ENCODE peak calls at places on chromosomes 7 and 10, in four cellular contexts. U is esophagus squamous epithelium, Q is GM23338, E is GM12865. J is an unnamed sample.

GRCh38 chr10:20396168-20396567 is 500.9 kb downstream of the NEBL start:
- DNase-seq in E (no peak), U (no peak), Q (no peak), J (no peak)

GRCh38 chr10:53903756-53904155 is 897.3 kb downstream of the PCDH15 start:
- DNase-seq in U (no peak), E (no peak), Q (no peak), J (no peak)

GRCh38 chr7:50393076-50393475 is 57.1 kb downstream of the FIGNL1 start:
- DNase-seq in U (no peak), E (no peak), Q (no peak), J (peak)

GRCh38 chr7:3267928-3268690 is 32.9 kb upstream of the SDK1 start:
- DNase-seq in U (no peak), Q (no peak), E (no peak), J (no peak)

GRCh38 chr10:121698336-121698735 is 100.1 kb upstream of the FGFR2 start:
- DNase-seq in U (no peak), E (no peak), Q (no peak), J (no peak)

GRCh38 chr10:49161411-49161997 is 26.7 kb downstream of the TMEM273 start:
- DNase-seq in U (no peak), E (no peak), Q (peak), J (no peak)

GRCh38 chr7:51029586-51030230 is 247.0 kb upstream of the GRB10 start:
- DNase-seq in U (no peak), E (no peak), Q (no peak), J (no peak)

GRCh38 chr7:115070311-115070710 is 148.4 kb downstream of the MDFIC start:
- DNase-seq in U (no peak), E (no peak), Q (no peak), J (no peak)

GRCh38 chr10:3570855-3571266 is 214.1 kb downstream of the KLF6 start:
- DNase-seq in U (no peak), Q (no peak), E (no peak), J (no peak)

DNA sequence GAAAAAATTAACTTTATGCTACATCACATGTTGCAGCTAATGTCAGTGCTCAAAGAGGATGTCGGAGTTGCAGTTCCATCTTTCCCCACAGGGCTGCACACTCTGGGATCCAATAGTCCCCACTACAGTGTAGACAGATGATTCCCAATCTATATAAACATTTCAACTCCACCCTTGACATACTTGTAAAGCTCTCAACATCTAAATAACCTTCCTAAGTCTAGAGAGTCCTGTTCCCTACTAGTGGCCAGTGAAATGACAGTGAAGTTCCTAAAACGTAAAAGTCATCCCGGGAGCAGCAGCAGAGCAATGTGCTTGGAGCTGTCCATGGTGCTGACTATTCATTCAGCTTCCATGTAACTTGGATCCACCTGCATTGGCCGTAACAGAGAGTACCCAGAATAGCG is 145.1 kb downstream of the GRM8 start:
- DNase-seq in Q (peak), U (no peak), E (peak), J (peak)
- TF ChIP-seq CTCF in Q (peak), U (peak), E (peak), J (peak)

GRCh38 chr10:100046088-100046487 is 35.6 kb downstream of the CPN1 start:
- DNase-seq in Q (peak), U (peak), E (peak), J (peak)
- TF ChIP-seq CTCF in Q (peak), U (peak), E (peak), J (peak)

DNA sequence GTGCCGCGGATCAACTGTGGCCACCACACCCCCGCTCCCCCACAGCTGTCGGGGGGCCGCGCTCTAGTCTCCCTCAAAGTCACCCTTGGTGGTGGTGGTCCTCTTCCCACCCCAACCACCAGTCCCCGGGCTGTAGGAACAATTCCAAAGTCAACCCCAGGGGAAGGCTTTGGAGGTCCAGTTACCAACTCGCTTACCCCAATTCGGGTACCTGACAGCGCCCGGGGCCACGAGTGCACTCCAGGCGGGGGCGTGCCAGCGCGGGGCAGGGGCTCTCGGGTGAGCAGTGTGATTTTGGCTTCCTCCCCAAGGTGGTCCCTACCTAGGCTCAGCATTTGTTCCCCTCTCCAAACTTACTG is 584 bp upstream of the ZMIZ1 start:
- DNase-seq in Q (peak), E (peak), U (no peak), J (peak)
- TF ChIP-seq CTCF in Q (peak), E (no peak), U (no peak), J (no peak)

DNA sequence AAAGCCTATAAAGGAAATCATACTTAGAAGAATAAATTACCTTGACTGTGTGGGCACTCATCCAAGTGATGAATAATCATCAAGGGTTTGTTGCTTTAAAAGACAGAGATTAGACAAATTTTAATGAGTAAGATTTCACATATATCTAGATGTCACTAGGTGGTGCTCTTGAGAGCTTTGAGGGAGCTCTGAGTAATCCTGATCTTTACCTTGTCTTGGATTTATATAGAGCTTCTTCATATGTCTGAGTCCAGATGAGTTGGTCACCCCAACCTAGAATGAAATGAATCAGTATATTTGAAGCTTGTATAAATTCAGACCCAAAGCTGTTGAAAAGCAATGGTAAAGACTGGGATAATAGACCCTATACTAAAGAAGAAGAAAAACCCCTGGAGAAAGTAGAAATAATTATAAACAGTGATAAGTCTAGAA is 3.7 kb downstream of the AGR2 start:
- DNase-seq in E (peak), U (no peak), Q (peak), J (no peak)
- TF ChIP-seq CTCF in E (peak), U (peak), Q (peak), J (peak)

J was measured in activated CD8-positive, alpha-beta T cell treated with anti-CD3 and anti-CD28 coated beads for 36 hours.